ENCODE peak calls at places on chromosome 14, in ten cellular contexts. One of them, this sample, is unnamed.
A peak's percentile ranks its signal among the peaks of the same experiment; 100 is the strongest.

GRCh38 chr14:56945291-56945690 is 135.0 kb upstream of the OTX2 start:
- DNase-seq in GM23248: no peak
- DNase-seq in PC-3: no peak
- DNase-seq in PC-9: no peak
- DNase-seq in fibroblast of lung: no peak
- DNase-seq in H1: no peak
- DNase-seq in mammary epithelial cell: no peak
- DNase-seq in GM23338: no peak
- DNase-seq in K562: no peak
- DNase-seq in astrocyte: no peak
- DNase-seq in this sample: no peak

GRCh38 chr14:19801118-19801464 is 2.5 kb upstream of the OR4N2 start:
- DNase-seq in GM23248: no peak
- DNase-seq in PC-3: no peak
- DNase-seq in PC-9: no peak
- DNase-seq in fibroblast of lung: no peak
- DNase-seq in H1: no peak
- DNase-seq in mammary epithelial cell: no peak
- DNase-seq in GM23338: no peak
- DNase-seq in K562: no peak
- DNase-seq in astrocyte: no peak
- DNase-seq in this sample: no peak

GRCh38 chr14:93984987-93985410 is 8.6 kb upstream of the ASB2 start:
- DNase-seq in GM23248: peak; percentile 85
- DNase-seq in PC-3: peak; percentile 70
- DNase-seq in PC-9: no peak
- DNase-seq in fibroblast of lung: peak; percentile 24
- DNase-seq in H1: peak; percentile 65
- DNase-seq in mammary epithelial cell: peak; percentile 54
- DNase-seq in GM23338: peak; percentile 69
- DNase-seq in K562: peak; percentile 22
- DNase-seq in astrocyte: peak; percentile 96
- DNase-seq in this sample: peak; percentile 60

GRCh38 chr14:64826845-64827244 is 52.9 kb downstream of the SPTB start:
- DNase-seq in GM23248: peak; percentile 24
- DNase-seq in PC-3: no peak
- DNase-seq in PC-9: no peak
- DNase-seq in fibroblast of lung: peak; percentile 11
- DNase-seq in H1: no peak
- DNase-seq in mammary epithelial cell: peak; percentile 40
- DNase-seq in GM23338: no peak
- DNase-seq in K562: no peak
- DNase-seq in astrocyte: no peak
- DNase-seq in this sample: no peak

GRCh38 chr14:45610303-45610702 is 357.3 kb upstream of the MIS18BP1 start:
- DNase-seq in GM23248: peak; percentile 27
- DNase-seq in PC-3: peak; percentile 49
- DNase-seq in PC-9: no peak
- DNase-seq in fibroblast of lung: peak; percentile 1
- DNase-seq in H1: no peak
- DNase-seq in mammary epithelial cell: peak; percentile 33
- DNase-seq in GM23338: peak; percentile 21
- DNase-seq in K562: no peak
- DNase-seq in astrocyte: peak; percentile 0
- DNase-seq in this sample: no peak

GRCh38 chr14:101497910-101498860 is 63.1 kb upstream of the DIO3 start:
- DNase-seq in GM23248: no peak
- DNase-seq in PC-3: no peak
- DNase-seq in PC-9: no peak
- DNase-seq in fibroblast of lung: no peak
- DNase-seq in H1: no peak
- DNase-seq in mammary epithelial cell: no peak
- DNase-seq in GM23338: no peak
- DNase-seq in K562: no peak
- DNase-seq in astrocyte: no peak
- DNase-seq in this sample: no peak

GRCh38 chr14:64756712-64757111 is 52.5 kb downstream of the PLEKHG3 start:
- DNase-seq in GM23248: no peak
- DNase-seq in PC-3: no peak
- DNase-seq in PC-9: no peak
- DNase-seq in fibroblast of lung: no peak
- DNase-seq in H1: no peak
- DNase-seq in mammary epithelial cell: no peak
- DNase-seq in GM23338: no peak
- DNase-seq in K562: no peak
- DNase-seq in astrocyte: no peak
- DNase-seq in this sample: no peak

GRCh38 chr14:51441001-51441400 is 201.0 kb downstream of the TMX1 start:
- DNase-seq in GM23248: peak; percentile 29
- DNase-seq in PC-3: peak; percentile 67
- DNase-seq in PC-9: peak; percentile 18
- DNase-seq in fibroblast of lung: no peak
- DNase-seq in H1: no peak
- DNase-seq in mammary epithelial cell: peak; percentile 38
- DNase-seq in GM23338: no peak
- DNase-seq in K562: no peak
- DNase-seq in astrocyte: no peak
- DNase-seq in this sample: no peak

GRCh38 chr14:30426463-30426862 is 132.5 kb upstream of the G2E3 start:
- DNase-seq in GM23248: no peak
- DNase-seq in PC-3: no peak
- DNase-seq in PC-9: no peak
- DNase-seq in fibroblast of lung: no peak
- DNase-seq in H1: no peak
- DNase-seq in mammary epithelial cell: no peak
- DNase-seq in GM23338: no peak
- DNase-seq in K562: no peak
- DNase-seq in astrocyte: no peak
- DNase-seq in this sample: no peak

DNA sequence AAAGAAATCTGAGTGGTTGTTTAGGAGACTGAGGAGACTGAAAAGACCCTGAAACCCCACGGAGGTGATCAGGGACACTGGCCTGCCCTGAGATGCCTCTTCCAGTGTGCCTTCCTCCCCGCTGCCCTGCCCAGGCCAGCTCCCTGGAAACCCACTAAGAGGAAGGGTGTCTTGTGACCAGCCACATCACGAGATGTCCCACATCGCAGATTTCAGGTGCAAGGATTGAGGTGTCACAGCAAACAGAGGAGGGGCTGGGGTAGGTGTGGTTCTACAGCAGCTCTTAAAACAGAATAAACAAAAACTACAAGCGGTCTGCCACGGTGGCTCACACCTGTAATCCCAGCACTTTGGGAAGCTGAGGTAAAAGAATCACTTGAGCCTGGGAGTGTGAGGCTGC is 184.3 kb upstream of the C14orf180 start:
- DNase-seq in GM23248: no peak
- DNase-seq in PC-3: no peak
- DNase-seq in PC-9: no peak
- DNase-seq in fibroblast of lung: no peak
- DNase-seq in H1: no peak
- DNase-seq in mammary epithelial cell: no peak
- DNase-seq in GM23338: no peak
- DNase-seq in K562: no peak
- DNase-seq in astrocyte: no peak
- DNase-seq in this sample: no peak
- TF ChIP-seq EZH2 in GM23248: no peak
- TF ChIP-seq EZH2 in PC-3: no peak
- TF ChIP-seq EZH2 in PC-9: no peak
- TF ChIP-seq EZH2 in fibroblast of lung: no peak
- TF ChIP-seq EZH2 in H1: no peak
- TF ChIP-seq EZH2 in mammary epithelial cell: no peak
- TF ChIP-seq EZH2 in GM23338: no peak
- TF ChIP-seq EZH2 in K562: no peak
- TF ChIP-seq EZH2 in astrocyte: no peak
- TF ChIP-seq EZH2 in this sample: no peak

DNA sequence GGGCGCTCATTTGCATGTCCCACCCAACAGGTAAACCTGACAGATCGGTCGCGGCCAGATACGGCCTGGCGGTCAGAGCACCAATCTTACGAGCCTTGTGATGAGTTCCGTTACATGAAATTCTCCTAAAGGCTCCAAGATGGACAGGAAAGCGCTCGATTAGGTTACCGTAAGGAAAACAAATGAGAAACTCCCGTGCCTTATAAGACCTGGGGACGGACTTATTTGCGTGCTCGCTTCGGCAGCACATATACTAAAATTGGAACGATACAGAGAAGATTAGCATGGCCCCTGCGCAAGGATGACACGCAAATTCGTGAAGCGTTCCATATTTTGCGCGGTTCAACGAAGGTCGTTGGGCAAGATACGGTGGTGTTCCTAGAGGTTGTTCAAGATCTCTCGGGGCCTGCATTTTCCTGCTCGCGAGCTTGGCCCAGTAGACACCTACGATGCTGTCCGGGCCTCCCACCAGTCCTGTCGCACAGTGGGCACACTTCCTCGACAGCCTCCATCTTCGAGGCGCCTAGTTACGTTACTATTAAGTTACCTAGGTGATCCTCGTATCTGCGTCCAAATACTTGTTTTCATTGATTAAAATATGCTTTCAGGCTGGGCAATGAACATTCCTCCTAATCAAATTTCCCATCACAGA is at the start of gene RNU6-7:
- DNase-seq in GM23248: peak; percentile 27
- DNase-seq in PC-3: no peak
- DNase-seq in PC-9: no peak
- DNase-seq in fibroblast of lung: peak; percentile 64
- DNase-seq in H1: peak; percentile 52
- DNase-seq in mammary epithelial cell: peak; percentile 15
- DNase-seq in GM23338: peak; percentile 45
- DNase-seq in K562: no peak
- DNase-seq in astrocyte: peak; percentile 18
- DNase-seq in this sample: no peak
- TF ChIP-seq EZH2 in GM23248: no peak
- TF ChIP-seq EZH2 in PC-3: no peak
- TF ChIP-seq EZH2 in PC-9: no peak
- TF ChIP-seq EZH2 in fibroblast of lung: no peak
- TF ChIP-seq EZH2 in H1: no peak
- TF ChIP-seq EZH2 in mammary epithelial cell: no peak
- TF ChIP-seq EZH2 in GM23338: no peak
- TF ChIP-seq EZH2 in K562: no peak
- TF ChIP-seq EZH2 in astrocyte: no peak
- TF ChIP-seq EZH2 in this sample: no peak

GRCh38 chr14:33948143-33948962 is 2.5 kb downstream of the EGLN3 start:
- DNase-seq in GM23248: no peak
- DNase-seq in PC-3: no peak
- DNase-seq in PC-9: no peak
- DNase-seq in fibroblast of lung: no peak
- DNase-seq in H1: no peak
- DNase-seq in mammary epithelial cell: no peak
- DNase-seq in GM23338: no peak
- DNase-seq in K562: no peak
- DNase-seq in astrocyte: no peak
- DNase-seq in this sample: no peak

GRCh38 chr14:33951183-33951840 is 438 bp upstream of the EGLN3 start:
- DNase-seq in GM23248: no peak
- DNase-seq in PC-3: no peak
- DNase-seq in PC-9: no peak
- DNase-seq in fibroblast of lung: no peak
- DNase-seq in H1: no peak
- DNase-seq in mammary epithelial cell: no peak
- DNase-seq in GM23338: peak; percentile 28
- DNase-seq in K562: no peak
- DNase-seq in astrocyte: no peak
- DNase-seq in this sample: no peak

GRCh38 chr14:33946679-33947078 is 4.2 kb downstream of the EGLN3 start:
- DNase-seq in GM23248: no peak
- DNase-seq in PC-3: no peak
- DNase-seq in PC-9: no peak
- DNase-seq in fibroblast of lung: no peak
- DNase-seq in H1: no peak
- DNase-seq in mammary epithelial cell: no peak
- DNase-seq in GM23338: no peak
- DNase-seq in K562: no peak
- DNase-seq in astrocyte: no peak
- DNase-seq in this sample: no peak

GRCh38 chr14:33950320-33951182 is at the start of gene EGLN3:
- DNase-seq in GM23248: peak; percentile 87
- DNase-seq in PC-3: peak; percentile 85
- DNase-seq in PC-9: peak; percentile 90
- DNase-seq in fibroblast of lung: peak; percentile 60
- DNase-seq in H1: peak; percentile 95
- DNase-seq in mammary epithelial cell: peak; percentile 87
- DNase-seq in GM23338: peak; percentile 96
- DNase-seq in K562: peak; percentile 87
- DNase-seq in astrocyte: peak; percentile 64
- DNase-seq in this sample: peak; percentile 68

DNA sequence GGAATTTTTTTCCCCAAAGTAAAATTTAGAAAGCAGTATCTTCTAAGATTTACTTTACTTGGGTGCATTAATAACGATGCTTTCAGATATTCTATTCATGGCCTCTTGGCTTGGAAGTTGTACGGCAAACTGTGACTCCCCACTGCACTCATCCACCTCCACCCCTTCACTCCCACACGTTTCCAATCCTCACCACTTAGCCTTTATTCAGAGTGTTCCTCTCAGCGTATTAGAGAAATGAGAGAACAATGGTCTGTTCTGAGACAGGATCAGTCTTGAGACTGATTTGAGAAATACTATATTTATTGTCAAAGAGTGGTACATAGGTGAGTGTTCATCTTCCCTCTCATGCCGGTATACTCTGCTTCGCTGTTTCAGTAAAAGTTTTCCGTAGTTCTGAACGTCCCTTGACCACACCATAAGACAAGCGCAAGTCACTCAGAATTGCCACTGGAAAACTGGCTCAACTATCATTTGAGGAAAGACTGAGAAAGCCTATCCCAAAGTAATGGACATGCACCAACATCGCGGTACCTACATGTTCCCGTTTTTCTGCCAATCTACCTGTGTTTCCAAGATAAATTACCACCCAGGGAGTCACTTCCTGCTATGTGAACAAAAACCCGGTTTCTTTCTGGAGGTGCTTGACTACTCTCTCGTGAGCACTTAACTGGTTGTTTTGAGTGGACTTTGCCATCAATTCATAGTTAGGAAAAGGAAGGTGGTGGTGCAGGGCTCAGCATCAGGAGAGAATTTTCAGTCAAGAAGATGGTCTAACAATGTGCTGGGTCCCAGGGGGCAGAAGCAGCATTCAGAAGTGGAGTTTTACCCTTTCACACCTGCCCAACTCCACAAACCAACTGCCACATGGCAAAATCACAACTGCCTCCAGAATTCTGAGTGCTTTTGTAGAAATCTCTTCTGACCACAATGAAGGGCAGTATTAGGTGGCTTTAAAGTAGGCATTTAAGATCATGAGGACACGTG is 1.5 kb downstream of the EGLN3 start:
- DNase-seq in GM23248: no peak
- DNase-seq in PC-3: no peak
- DNase-seq in PC-9: no peak
- DNase-seq in fibroblast of lung: no peak
- DNase-seq in H1: no peak
- DNase-seq in mammary epithelial cell: no peak
- DNase-seq in GM23338: peak; percentile 51
- DNase-seq in K562: peak; percentile 18
- DNase-seq in astrocyte: no peak
- DNase-seq in this sample: no peak
- TF ChIP-seq EZH2 in GM23248: no peak
- TF ChIP-seq EZH2 in PC-3: no peak
- TF ChIP-seq EZH2 in PC-9: no peak
- TF ChIP-seq EZH2 in fibroblast of lung: no peak
- TF ChIP-seq EZH2 in H1: no peak
- TF ChIP-seq EZH2 in mammary epithelial cell: no peak
- TF ChIP-seq EZH2 in GM23338: no peak
- TF ChIP-seq EZH2 in K562: no peak
- TF ChIP-seq EZH2 in astrocyte: no peak
- TF ChIP-seq EZH2 in this sample: no peak

GRCh38 chr14:28751467-28752058 is 15.0 kb upstream of the FOXG1 start:
- DNase-seq in GM23248: peak; percentile 73
- DNase-seq in PC-3: peak; percentile 81
- DNase-seq in PC-9: peak; percentile 31
- DNase-seq in fibroblast of lung: peak; percentile 63
- DNase-seq in H1: peak; percentile 72
- DNase-seq in mammary epithelial cell: peak; percentile 45
- DNase-seq in GM23338: peak; percentile 88
- DNase-seq in K562: no peak
- DNase-seq in astrocyte: peak; percentile 39
- DNase-seq in this sample: peak; percentile 7
- TF ChIP-seq EZH2 in GM23248: no peak
- TF ChIP-seq EZH2 in PC-3: no peak
- TF ChIP-seq EZH2 in PC-9: no peak
- TF ChIP-seq EZH2 in fibroblast of lung: no peak
- TF ChIP-seq EZH2 in H1: no peak
- TF ChIP-seq EZH2 in mammary epithelial cell: no peak
- TF ChIP-seq EZH2 in GM23338: no peak
- TF ChIP-seq EZH2 in K562: no peak
- TF ChIP-seq EZH2 in astrocyte: no peak
- TF ChIP-seq EZH2 in this sample: no peak